ENCODE peak calls at places on chromosomes 2 and 18, in five cellular contexts. U is T-helper 9 cell, R is NCI-H2171 treated with DMSO at 0.1 percent for 48 hours, A is activated B cell treated with CpG ODN at 0.5 μM for 24 hours, S is substantia nigra. W is an unnamed sample.

GRCh38 chr18:25467226-25468065 is 115.5 kb upstream of the ZNF521 start:
- DNase-seq in U (no peak), R (peak; percentile 16), A (no peak), S (no peak), W (no peak)

GRCh38 chr2:219747637-219748036 is 120.2 kb downstream of the SLC4A3 start:
- DNase-seq in U (no peak), R (no peak), A (no peak), S (no peak), W (no peak)

GRCh38 chr2:130728549-130729310 is at the start of gene GPR148:
- DNase-seq in U (no peak), R (peak; percentile 67), A (no peak), S (no peak), W (no peak)

GRCh38 chr2:197777823-197778407 is 7.2 kb downstream of the BOLL start:
- DNase-seq in U (no peak), R (peak; percentile 44), A (no peak), S (no peak), W (no peak)

GRCh38 chr2:209423562-209424541 is at the start of gene MAP2:
- DNase-seq in U (peak; percentile 13), R (peak; percentile 83), A (peak; percentile 85), S (peak; percentile 74), W (peak; percentile 80)

GRCh38 chr18:68984342-68984741 is 186.5 kb downstream of the CCDC102B start:
- DNase-seq in U (no peak), R (no peak), A (no peak), S (no peak), W (no peak)

GRCh38 chr18:8084160-8084559 is 517.0 kb downstream of the PTPRM start:
- DNase-seq in U (no peak), R (no peak), A (no peak), S (peak; percentile 1), W (no peak)

GRCh38 chr2:70767094-70767698 is 804 bp downstream of the ADD2 start:
- DNase-seq in U (no peak), R (peak; percentile 78), A (peak; percentile 39), S (no peak), W (no peak)

GRCh38 chr2:55105456-55105855 is 55.2 kb upstream of the RTN4 start:
- DNase-seq in U (no peak), R (no peak), A (no peak), S (no peak), W (no peak)

GRCh38 chr2:137689549-137689948 is 274.7 kb upstream of the HNMT start:
- DNase-seq in U (no peak), R (no peak), A (no peak), S (no peak), W (no peak)

GRCh38 chr2:119338826-119339561 is 27.6 kb downstream of the C2orf76 start:
- DNase-seq in U (peak; percentile 2), R (no peak), A (no peak), S (no peak), W (no peak)

GRCh38 chr2:174682578-174683391 is 81.5 kb downstream of the CHRNA1 start:
- DNase-seq in U (peak; percentile 60), R (peak; percentile 45), A (peak; percentile 63), S (peak; percentile 67), W (peak; percentile 68)

GRCh38 chr2:136932700-136933099 is 167.4 kb downstream of the THSD7B start:
- DNase-seq in U (no peak), R (no peak), A (no peak), S (no peak), W (no peak)

GRCh38 chr2:120014231-120014990 is 1.5 kb downstream of the EPB41L5 start:
- DNase-seq in U (no peak), R (peak; percentile 79), A (no peak), S (no peak), W (no peak)